ENCODE peak calls at places on chromosomes 4 and X, in five cellular contexts. G is T47D, W is K562, Q is SK-N-SH, D is HepG2. Y is an unnamed sample.

GRCh38 chr4:38308728-38309315 is 348.6 kb downstream of the PTTG2 start:
- DNase-seq in W (no peak), D (no peak), G (no peak), Q (no peak), Y (no peak)

GRCh38 chr4:137946423-137946822 is 295.7 kb downstream of the SLC7A11 start:
- DNase-seq in D (no peak), W (no peak), G (no peak), Q (no peak), Y (no peak)

GRCh38 chr4:46993075-46994006 is at the start of gene GABRA4:
- DNase-seq in G (no peak), W (no peak), D (no peak), Q (no peak), Y (no peak)

GRCh38 chrX:115889121-115889890 is 281.2 kb upstream of the AGTR2 start:
- DNase-seq in Q (no peak), G (no peak), D (no peak), W (no peak), Y (no peak)

GRCh38 chr4:5712517-5712916 is 1.5 kb downstream of the EVC start:
- DNase-seq in G (no peak), D (no peak), W (no peak), Q (no peak), Y (no peak)

GRCh38 chr4:67714248-67714583 is 13.3 kb upstream of the UBA6 start:
- DNase-seq in W (peak; percentile 45), G (no peak), Q (no peak), D (no peak), Y (no peak)

GRCh38 chrX:21723097-21723496 is 34.8 kb downstream of the SMPX start:
- DNase-seq in G (peak; percentile 44), D (no peak), W (no peak), Q (no peak), Y (no peak)

GRCh38 chr4:146134761-146135160 is 40.8 kb upstream of the LSM6 start:
- DNase-seq in G (peak; percentile 26), Q (peak; percentile 18), W (no peak), D (no peak), Y (no peak)

GRCh38 chrX:45712067-45712466 is 511.4 kb upstream of the DIPK2B start:
- DNase-seq in D (no peak), Q (no peak), G (no peak), W (no peak), Y (no peak)

GRCh38 chrX:20968996-20969395 is 405.2 kb upstream of the CNKSR2 start:
- DNase-seq in D (no peak), W (no peak), Q (no peak), G (no peak), Y (no peak)

GRCh38 chr4:1011022-1011694 is at the start of gene FGFRL1:
- DNase-seq in Q (peak; percentile 79), W (peak; percentile 96), D (peak; percentile 70), G (peak; percentile 95), Y (peak; percentile 73)

GRCh38 chr4:127284236-127284635 is 348.5 kb upstream of the INTU start:
- DNase-seq in G (no peak), Q (no peak), D (no peak), W (no peak), Y (no peak)

GRCh38 chrX:118183606-118184005 is 67.0 kb upstream of the KLHL13 start:
- DNase-seq in Q (no peak), W (no peak), D (no peak), G (no peak), Y (no peak)

DNA sequence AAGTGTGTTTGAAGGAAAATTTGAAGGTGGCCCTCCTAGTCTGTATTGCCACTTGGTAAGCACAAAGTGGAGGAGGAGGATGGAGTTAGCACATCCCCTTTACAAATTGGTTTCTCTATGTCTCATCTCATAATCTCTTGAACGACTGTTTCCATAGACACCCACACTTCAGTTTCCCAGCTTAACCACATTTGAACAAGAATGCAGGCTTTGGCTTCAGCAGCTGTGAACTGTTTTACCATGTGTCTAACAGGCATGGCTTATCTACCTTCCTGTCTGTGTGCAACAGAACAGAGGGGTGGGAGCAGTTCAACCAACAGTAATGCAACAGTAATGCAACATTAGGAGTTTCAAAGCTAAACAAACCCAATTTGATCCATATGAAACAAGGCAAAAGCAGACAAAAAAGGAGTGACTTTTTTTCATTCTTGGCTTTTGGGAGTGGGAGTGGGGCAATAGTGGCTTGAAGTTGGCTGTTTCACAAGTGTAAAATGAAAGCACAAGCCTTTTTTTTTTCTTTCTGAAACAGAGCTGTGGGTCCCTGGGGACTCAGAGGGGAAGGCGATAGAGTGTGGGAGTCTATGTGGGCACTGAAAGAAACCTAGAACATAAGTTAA is 108.0 kb downstream of the ITM2A start:
- DNase-seq in D (no peak), G (no peak), Q (no peak), W (no peak), Y (no peak)
- TF ChIP-seq JUND in D (no peak), G (no peak), Q (no peak), W (no peak), Y (no peak)

GRCh38 chrX:122703762-122704161 is 480.3 kb upstream of the GRIA3 start:
- DNase-seq in D (no peak), Q (no peak), W (no peak), G (no peak), Y (no peak)
- TF ChIP-seq JUND in D (no peak), Q (no peak), W (no peak), G (no peak), Y (no peak)

DNA sequence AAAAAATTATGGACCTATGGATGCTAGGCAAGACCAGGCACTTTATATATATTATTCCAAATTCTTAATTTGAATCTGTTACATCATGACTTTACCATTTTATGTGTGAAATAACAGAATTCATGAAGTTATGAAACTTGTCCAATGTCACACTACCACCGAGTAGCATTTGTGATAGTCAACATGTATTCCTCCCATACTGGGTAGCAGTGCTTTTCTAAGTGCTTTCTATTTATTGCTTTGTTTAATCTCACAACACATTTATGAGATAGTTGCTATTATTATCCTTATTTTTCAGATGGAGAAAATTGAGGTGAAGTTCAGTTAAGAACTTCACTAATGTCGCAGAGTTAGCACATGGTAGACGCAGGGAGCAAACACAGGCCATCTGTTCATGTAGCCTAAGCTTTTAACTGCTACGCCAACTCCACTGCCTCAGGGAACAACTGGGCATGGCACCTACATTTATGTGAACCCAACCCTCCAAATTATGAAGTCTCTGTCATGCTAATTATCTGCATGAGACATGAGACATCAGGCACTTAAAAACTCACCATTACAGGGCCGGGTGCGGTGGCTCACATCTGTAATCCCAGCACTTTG is 20.8 kb downstream of the GUCY1A1 start:
- DNase-seq in Q (peak; percentile 21), D (no peak), G (no peak), W (no peak), Y (no peak)
- TF ChIP-seq JUND in Q (no peak), D (no peak), G (no peak), W (no peak), Y (no peak)

GRCh38 chr4:84481077-84481878 is 17.8 kb downstream of the NKX6-1 start:
- DNase-seq in Q (no peak), D (no peak), W (no peak), G (no peak), Y (no peak)
- TF ChIP-seq JUND in Q (no peak), D (no peak), W (no peak), G (no peak), Y (no peak)

DNA sequence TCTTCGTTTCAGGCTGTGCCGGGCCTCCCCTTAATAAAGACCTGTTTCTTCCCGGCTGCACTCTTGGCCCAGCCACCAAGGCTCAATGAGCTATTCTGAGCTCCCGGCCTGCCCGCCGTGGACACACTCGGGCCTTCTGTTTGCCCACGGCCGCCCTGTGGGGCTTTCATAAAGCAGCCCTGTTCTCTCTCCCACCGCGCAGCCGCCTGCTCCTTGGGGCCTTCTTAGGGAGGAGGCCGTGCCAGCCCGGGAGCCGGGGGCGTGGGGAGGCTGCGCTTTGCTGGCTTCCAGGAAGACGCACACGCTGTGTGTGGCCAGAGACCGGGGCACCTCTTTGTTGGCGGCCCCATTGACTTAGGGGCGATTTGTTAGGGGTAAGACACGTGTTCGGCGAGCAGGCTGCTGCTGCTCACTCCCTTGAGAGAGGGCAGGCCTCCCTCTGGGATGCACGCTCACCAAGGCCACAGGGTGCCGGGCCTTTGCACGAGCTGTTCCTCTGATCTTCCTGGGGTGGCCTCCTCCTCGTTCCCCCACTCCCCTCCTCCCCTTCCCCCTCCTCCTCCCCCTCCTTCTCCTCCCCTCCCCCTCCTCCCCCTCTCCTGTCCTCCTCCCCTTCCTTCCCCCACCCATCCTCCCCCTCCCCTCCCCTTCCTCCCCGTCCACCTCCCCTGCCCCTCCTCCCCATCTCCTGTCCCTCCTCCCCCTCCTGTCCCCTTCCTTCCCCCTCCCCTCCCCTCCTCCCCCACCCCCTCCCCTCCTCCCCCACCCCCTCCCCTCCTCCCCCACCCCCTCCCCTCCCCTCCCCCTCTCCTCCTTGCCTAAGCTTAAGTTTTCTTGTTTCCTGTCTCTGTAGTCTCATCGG is 11.3 kb downstream of the BLOC1S4 start:
- DNase-seq in G (no peak), Q (no peak), D (no peak), W (peak; percentile 4), Y (no peak)
- TF ChIP-seq JUND in G (no peak), Q (no peak), D (no peak), W (no peak), Y (no peak)

GRCh38 chrX:6026484-6026883 is 202.2 kb downstream of the NLGN4X start:
- DNase-seq in G (no peak), W (no peak), D (no peak), Q (no peak), Y (no peak)

GRCh38 chrX:6026980-6027379 is 201.7 kb downstream of the NLGN4X start:
- DNase-seq in G (no peak), W (no peak), Q (no peak), D (no peak), Y (no peak)

GRCh38 chrX:6024204-6024603 is 204.5 kb downstream of the NLGN4X start:
- DNase-seq in Q (no peak), W (no peak), G (no peak), D (no peak), Y (no peak)

GRCh38 chrX:6021316-6022091 is 207.2 kb downstream of the NLGN4X start:
- DNase-seq in W (no peak), D (peak; percentile 2), Q (peak; percentile 29), G (no peak), Y (no peak)
- TF ChIP-seq JUND in W (no peak), D (no peak), Q (no peak), G (no peak), Y (no peak)

DNA sequence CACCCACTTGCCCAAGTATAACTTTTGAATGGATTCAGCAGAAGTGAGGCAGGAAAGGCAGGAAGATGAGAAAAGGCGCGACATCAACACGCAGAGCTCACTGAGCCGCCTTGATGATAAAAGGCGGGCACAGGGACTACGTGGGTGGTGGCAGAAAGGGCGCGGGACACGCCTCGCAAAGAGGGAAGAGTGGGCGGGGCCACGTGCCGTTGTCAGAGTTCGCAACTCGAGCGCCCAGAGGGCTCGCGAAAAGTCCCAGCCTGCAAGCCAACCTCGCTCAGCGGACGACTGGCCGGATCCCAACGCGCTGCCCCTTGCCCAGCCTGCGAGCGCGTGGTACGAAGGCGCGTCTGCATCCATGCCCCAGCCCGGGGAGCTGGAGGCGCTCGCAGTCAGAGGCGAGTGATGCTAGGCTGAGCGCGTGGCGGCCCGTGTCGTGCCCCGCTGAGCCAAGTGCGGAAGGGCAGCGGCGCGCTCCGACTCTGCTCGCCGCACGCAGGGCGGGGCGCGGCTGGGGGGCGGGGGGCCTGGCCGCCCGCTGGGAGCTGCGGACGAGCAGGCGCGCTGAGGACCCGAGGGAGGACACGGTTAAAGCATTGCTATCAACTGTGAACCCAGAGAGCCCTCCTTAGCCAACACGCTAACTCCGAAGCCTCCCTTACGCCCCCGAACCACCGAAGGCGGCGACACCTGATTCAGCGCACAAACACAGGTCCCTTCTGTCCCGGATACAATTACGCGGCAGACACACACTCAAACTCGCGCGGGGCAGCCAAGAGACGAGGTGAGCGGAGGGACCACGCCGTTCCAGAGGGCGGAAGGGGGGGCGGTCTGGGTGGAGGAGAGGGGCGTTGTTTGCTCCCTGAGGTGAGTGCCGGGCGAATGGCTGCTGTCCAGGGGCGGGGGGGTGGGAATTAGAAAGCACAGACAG is at the start of gene UGT8:
- DNase-seq in W (peak; percentile 52), D (no peak), Q (peak; percentile 77), G (no peak), Y (peak; percentile 35)
- TF ChIP-seq JUND in W (no peak), D (no peak), Q (no peak), G (no peak), Y (no peak)

Y was measured in HCT116.